ENCODE peak calls at places on chromosomes 2 and 18, in six cellular contexts. I is neuronal stem cell, G is astrocyte, T is AG04450, C is cardiac muscle cell, W is colonic mucosa. D is an unnamed sample. For H3K9me3, the result is how much of the 10 kb centered on the place peaks cover.

GRCh38 chr2:105179469-105180372 is 61.8 kb upstream of the GPR45 start:
- DNase-seq in T (peak), W (peak), G (peak), C (peak), I (no peak), D (peak)

GRCh38 chr2:204272089-204272488 is 273.2 kb upstream of the PARD3B start:
- DNase-seq in W (no peak), T (no peak), C (no peak), G (no peak), I (no peak), D (no peak)

GRCh38 chr2:102839668-102840388 is 78.0 kb downstream of the TMEM182 start:
- DNase-seq in G (peak), W (peak), T (peak), C (peak), I (peak), D (peak)

GRCh38 chr2:66872056-66872821 is 437.3 kb downstream of the MEIS1 start:
- DNase-seq in C (peak), W (no peak), I (no peak), T (peak), G (peak), D (no peak)

GRCh38 chr18:23462876-23463275 is 9.8 kb downstream of the RIOK3 start:
- DNase-seq in C (peak), I (no peak), G (no peak), W (no peak), T (no peak), D (no peak)

GRCh38 chr2:75698928-75699327 is 11.8 kb downstream of the GCFC2 start:
- DNase-seq in I (no peak), T (no peak), C (peak), W (no peak), G (peak), D (no peak)

GRCh38 chr2:221205103-221205502 is 367.0 kb downstream of the EPHA4 start:
- DNase-seq in I (no peak), G (no peak), C (no peak), W (peak), T (no peak), D (no peak)

GRCh38 chr2:176178271-176178806 is 10.1 kb upstream of the HOXD1 start:
- DNase-seq in T (no peak), I (no peak), G (peak), W (peak), C (peak), D (no peak)

GRCh38 chr2:157784169-157784822 is 91.8 kb downstream of the ACVR1 start:
- DNase-seq in G (peak), I (no peak), T (no peak), W (peak), C (peak), D (no peak)

GRCh38 chr2:237143676-237144440 is 58.2 kb downstream of the COPS8 start:
- DNase-seq in G (peak), T (no peak), W (no peak), C (peak), I (no peak), D (no peak)

GRCh38 chr2:219500135-219500534 is 1.4 kb downstream of the GMPPA start:
- DNase-seq in W (no peak), C (no peak), G (peak), T (no peak), I (no peak), D (peak)

GRCh38 chr18:10482985-10483949 is 28.8 kb downstream of the APCDD1 start:
- DNase-seq in C (no peak), T (no peak), W (peak), G (no peak), I (no peak), D (no peak)

GRCh38 chr2:128591841-128592822 is 273.5 kb upstream of the HS6ST1 start:
- DNase-seq in I (no peak), T (no peak), W (no peak), G (no peak), C (peak), D (no peak)

GRCh38 chr2:66733361-66733760 is 298.4 kb downstream of the MEIS1 start:
- DNase-seq in T (no peak), C (no peak), I (no peak), G (no peak), W (no peak), D (no peak)

GRCh38 chr2:223644116-223644515 is 42.0 kb upstream of the SCG2 start:
- DNase-seq in T (no peak), I (no peak), W (no peak), C (no peak), G (no peak), D (no peak)

GRCh38 chr18:53909668-53910067 is 314.8 kb downstream of the MBD2 start:
- DNase-seq in C (no peak), T (no peak), W (no peak), G (no peak), I (no peak), D (peak)

GRCh38 chr2:120301289-120301688 is 44.6 kb upstream of the INHBB start:
- DNase-seq in C (no peak), T (no peak), I (no peak), G (no peak), W (no peak), D (no peak)

GRCh38 chr18:60096428-60096827 is 196.6 kb downstream of the PMAIP1 start:
- DNase-seq in T (no peak), W (no peak), G (no peak), I (no peak), C (no peak), D (no peak)

GRCh38 chr18:43526436-43527150 is 249.3 kb upstream of the SYT4 start:
- DNase-seq in W (no peak), G (no peak), T (no peak), C (no peak), I (no peak), D (no peak)

GRCh38 chr2:165844216-165844615 is 50.2 kb upstream of the GALNT3 start:
- DNase-seq in T (no peak), C (no peak), I (no peak), G (no peak), W (no peak), D (peak)

GRCh38 chr2:152505495-152505906 is 170.5 kb downstream of the FMNL2 start:
- DNase-seq in I (no peak), G (peak), W (no peak), T (no peak), C (peak), D (no peak)

GRCh38 chr2:97661927-97662326 is 1.9 kb downstream of the ACTR1B start:
- DNase-seq in C (no peak), W (no peak), T (no peak), G (no peak), I (no peak), D (no peak)

GRCh38 chr2:121076885-121077549 is 208.0 kb downstream of the TFCP2L1 start:
- DNase-seq in G (no peak), C (peak), T (no peak), I (peak), W (peak), D (peak)

GRCh38 chr18:32610116-32610630 is 139.5 kb upstream of the GAREM1 start:
- DNase-seq in W (no peak), I (no peak), G (no peak), C (no peak), T (no peak), D (no peak)

GRCh38 chr2:141399270-141399669 is 731.5 kb downstream of the LRP1B start:
- DNase-seq in G (no peak), W (no peak), C (peak), I (no peak), T (no peak), D (peak)

GRCh38 chr2:1577846-1578245 is 164.6 kb downstream of the TPO start:
- DNase-seq in T (no peak), I (no peak), W (no peak), C (no peak), G (no peak), D (no peak)

GRCh38 chr18:51936115-51936514 is 403.9 kb upstream of the DCC start:
- DNase-seq in C (no peak), G (no peak), W (no peak), T (no peak), I (no peak), D (no peak)
- H3K9me3 ChIP-seq in C (under half), G (under half), W (under half), T (under half), I (under half), D (under half)

DNA sequence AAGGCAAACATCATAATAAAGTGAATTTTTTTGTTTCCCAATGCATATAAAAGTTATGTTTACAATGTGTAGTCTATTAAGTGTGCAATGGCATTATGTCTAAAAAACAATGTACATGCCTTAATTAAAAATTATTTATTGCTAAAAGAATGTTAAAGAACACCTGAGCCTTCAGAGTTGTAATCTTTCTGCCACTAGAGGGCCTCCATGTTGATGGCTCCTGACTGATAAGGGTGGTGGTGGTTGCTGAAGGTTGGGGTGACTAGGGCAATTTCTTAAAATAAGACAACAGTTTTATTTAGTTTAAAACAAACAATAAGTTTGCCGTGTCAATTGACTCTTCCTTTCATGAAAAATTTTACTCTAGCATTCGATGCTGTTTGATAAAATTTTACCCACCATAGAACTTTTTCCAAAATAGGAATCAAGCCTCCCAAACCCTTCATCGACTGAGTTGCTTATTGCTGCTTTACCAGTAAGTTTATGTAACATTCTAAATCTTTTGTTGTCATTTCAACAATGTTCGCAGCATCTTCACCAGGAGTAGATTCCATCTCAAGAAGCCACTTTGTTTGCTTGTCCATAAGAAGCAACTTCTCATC is 32.3 kb downstream of the MAP3K2 start:
- DNase-seq in T (no peak), C (no peak), I (no peak), G (no peak), W (no peak), D (no peak)
- H3K9me3 ChIP-seq in T (under half), C (under half), I (under half), G (under half), W (under half), D (under half)

DNA sequence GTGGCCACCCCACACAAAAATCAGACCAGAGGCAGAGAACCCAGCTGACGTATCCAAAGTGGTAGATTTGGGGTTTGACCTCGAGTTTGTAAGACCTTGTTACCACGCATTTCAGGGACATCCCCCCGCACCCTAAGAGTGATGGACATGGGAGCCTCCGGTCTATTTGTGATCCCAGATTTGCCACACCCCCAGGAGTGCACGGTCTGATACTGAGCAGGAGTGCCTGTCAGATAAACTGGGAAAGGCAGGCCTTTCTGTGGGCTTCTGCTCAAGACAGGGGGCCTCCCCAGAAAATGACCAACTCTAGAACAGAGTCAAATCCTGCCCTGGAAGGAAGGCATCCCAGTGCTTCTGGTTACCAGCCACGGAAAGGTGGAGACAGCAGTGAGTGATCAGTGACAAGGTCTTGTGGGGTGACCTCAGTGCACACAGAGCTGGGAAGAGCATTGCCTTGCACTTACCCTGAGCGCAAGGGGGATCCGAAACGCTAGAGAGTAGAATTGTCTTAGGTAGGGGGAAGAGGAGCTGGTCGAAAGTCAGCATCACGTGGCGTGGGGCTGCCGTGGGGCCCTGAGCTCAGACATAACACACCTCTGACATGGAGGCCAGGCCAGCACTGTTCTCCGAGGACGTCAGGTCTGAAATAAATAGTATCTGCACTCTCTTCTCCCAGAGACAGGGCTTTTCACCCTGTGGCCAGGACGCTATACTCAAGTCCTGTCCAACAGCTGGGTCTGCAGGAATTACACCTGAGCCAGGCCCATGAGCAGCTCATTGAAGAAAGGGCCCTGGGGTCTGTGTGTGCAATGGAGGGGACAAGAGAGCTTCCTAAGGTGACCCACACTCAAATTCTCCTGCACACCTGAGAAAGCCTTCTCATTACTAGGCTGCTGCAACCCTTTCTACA is 242.4 kb upstream of the SALL3 start:
- DNase-seq in I (no peak), G (no peak), W (peak), T (no peak), C (no peak), D (no peak)
- H3K9me3 ChIP-seq in I (under half), G (under half), W (under half), T (half or more), C (under half), D (under half)

GRCh38 chr18:70892381-70892780 is 603.5 kb downstream of the SOCS6 start:
- DNase-seq in T (no peak), C (no peak), W (no peak), I (no peak), G (no peak), D (no peak)
- H3K9me3 ChIP-seq in T (under half), C (under half), W (under half), I (under half), G (under half), D (under half)

GRCh38 chr18:78082776-78083175 is 833.1 kb downstream of the GALR1 start:
- DNase-seq in I (no peak), T (no peak), W (no peak), G (no peak), C (no peak), D (no peak)
- H3K9me3 ChIP-seq in I (under half), T (half or more), W (under half), G (under half), C (under half), D (under half)

DNA sequence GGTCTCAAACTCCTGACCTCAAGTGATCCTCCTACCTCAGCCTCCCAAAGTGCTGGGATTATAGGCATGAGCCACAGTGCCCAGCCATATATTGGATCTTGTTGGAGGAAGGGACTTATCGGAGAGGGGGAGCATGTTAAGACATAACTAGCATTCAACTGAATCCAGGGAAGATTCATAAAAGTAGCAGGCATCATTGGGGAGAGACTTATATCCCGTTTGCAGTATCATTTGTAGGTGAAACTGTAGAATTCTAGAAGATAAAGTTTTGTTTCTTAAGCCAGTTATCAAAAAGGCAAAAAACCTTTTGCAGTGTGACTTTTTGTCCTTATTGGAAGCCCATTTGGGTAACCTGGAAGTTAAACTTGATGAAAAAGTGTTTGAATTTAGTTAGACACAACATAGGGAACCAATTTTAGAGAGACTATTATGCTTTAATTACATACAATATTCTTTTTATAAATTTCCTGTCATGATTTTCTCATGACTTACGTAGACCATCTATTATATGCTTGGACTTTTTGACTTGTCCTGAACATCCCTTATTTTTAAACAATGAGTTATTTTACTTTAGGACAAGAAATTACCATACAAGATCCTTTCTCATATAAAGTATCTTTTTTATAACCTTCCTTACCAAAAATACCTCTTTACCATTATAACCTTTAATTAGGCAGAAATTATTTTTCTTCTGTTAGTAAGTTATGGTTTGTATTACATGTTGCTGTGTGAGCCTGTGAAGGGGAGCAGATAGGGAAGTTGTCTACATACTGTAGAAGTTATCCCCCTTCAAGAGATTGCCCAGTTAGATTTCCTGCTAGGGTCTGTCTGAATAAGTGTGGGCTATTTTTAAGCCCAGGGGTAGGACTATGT is 20.3 kb downstream of the RAB3GAP1 start:
- DNase-seq in C (no peak), T (no peak), W (no peak), G (no peak), I (peak), D (no peak)
- H3K9me3 ChIP-seq in C (under half), T (under half), W (under half), G (under half), I (half or more), D (under half)

DNA sequence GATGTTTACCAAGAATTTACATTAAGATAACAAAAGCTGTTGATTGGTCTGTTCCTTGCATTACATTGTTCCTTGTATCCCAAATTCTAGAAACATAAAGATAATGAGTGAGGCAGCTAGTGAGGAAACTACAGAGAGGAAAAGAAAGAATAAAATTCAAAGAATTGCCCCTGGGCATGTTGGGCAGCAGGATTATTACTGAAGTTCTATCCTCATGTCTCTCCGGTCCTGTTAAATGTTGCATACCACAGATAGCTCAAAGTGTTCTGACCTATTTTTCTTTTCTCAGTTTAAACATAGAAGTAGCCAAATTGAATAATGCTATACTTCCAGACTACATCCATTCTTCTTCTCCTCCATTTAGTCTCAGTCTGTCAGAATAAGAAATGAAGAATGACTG is 58.2 kb upstream of the DYNC1I2 start:
- DNase-seq in C (no peak), I (no peak), W (no peak), T (no peak), G (no peak), D (no peak)
- H3K9me3 ChIP-seq in C (under half), I (under half), W (under half), T (under half), G (under half), D (under half)

D was measured in HAP-1.